ENCODE peak calls at places on chromosomes 2 and 18, in nine cellular contexts. T, W, B, L, Q, M, U, X and N are unnamed samples.

GRCh38 chr2:216315817-216316603 is 56.3 kb downstream of the MARCHF4 start:
- DNase-seq in W (no peak), U (no peak), M (no peak), L (peak), B (peak), T (peak), X (no peak), Q (no peak), N (no peak)

GRCh38 chr2:18118703-18119102 is 240.2 kb downstream of the KCNS3 start:
- DNase-seq in T (no peak), W (no peak), Q (no peak), U (no peak), L (no peak), M (no peak), X (no peak), B (peak), N (no peak)

GRCh38 chr2:197080611-197081010 is 154.1 kb upstream of the PGAP1 start:
- DNase-seq in M (no peak), W (no peak), Q (no peak), T (no peak), U (no peak), X (no peak), L (no peak), B (no peak), N (no peak)

GRCh38 chr2:214379227-214379626 is 31.6 kb upstream of the VWC2L start:
- DNase-seq in X (no peak), U (no peak), W (no peak), M (no peak), T (no peak), B (no peak), Q (no peak), L (no peak), N (no peak)

GRCh38 chr2:119659601-119660342 is 19.2 kb upstream of the TMEM177 start:
- DNase-seq in L (no peak), M (no peak), X (no peak), W (peak), Q (no peak), T (peak), U (no peak), B (peak), N (no peak)

GRCh38 chr2:7456762-7457161 is 539.5 kb downstream of the RNF144A start:
- DNase-seq in W (no peak), Q (no peak), B (no peak), M (no peak), U (no peak), T (peak), X (no peak), L (no peak), N (no peak)

GRCh38 chr2:173720310-173720709 is 244.9 kb downstream of the SP3 start:
- DNase-seq in M (peak), L (no peak), X (no peak), W (no peak), T (no peak), B (peak), U (no peak), Q (no peak), N (no peak)

GRCh38 chr2:29426354-29426753 is 311.1 kb downstream of the CLIP4 start:
- DNase-seq in Q (no peak), M (no peak), W (no peak), L (no peak), X (no peak), B (no peak), T (no peak), U (no peak), N (no peak)

GRCh38 chr2:225288986-225289385 is 110.5 kb upstream of the NYAP2 start:
- DNase-seq in M (no peak), T (no peak), Q (no peak), L (no peak), B (no peak), W (no peak), X (no peak), U (no peak), N (no peak)

GRCh38 chr18:11953113-11953512 is 28.2 kb upstream of the IMPA2 start:
- DNase-seq in B (peak), M (no peak), L (no peak), T (no peak), X (no peak), W (no peak), Q (no peak), U (no peak), N (no peak)

GRCh38 chr2:210756821-210757220 is 200.4 kb downstream of the CPS1 start:
- DNase-seq in B (no peak), L (no peak), T (no peak), Q (no peak), W (no peak), U (no peak), M (no peak), X (no peak), N (no peak)

GRCh38 chr2:26652361-26653041 is 11.3 kb upstream of the CIB4 start:
- DNase-seq in B (no peak), T (no peak), Q (no peak), W (no peak), U (peak), L (no peak), X (no peak), M (peak), N (no peak)

GRCh38 chr2:215553946-215554345 is 118.1 kb upstream of the FN1 start:
- DNase-seq in X (no peak), W (no peak), Q (no peak), L (no peak), B (no peak), U (no peak), M (no peak), T (no peak), N (no peak)

GRCh38 chr2:127104881-127105655 is 1.9 kb downstream of the BIN1 start:
- DNase-seq in W (no peak), X (no peak), L (no peak), M (no peak), T (no peak), B (no peak), Q (no peak), U (peak), N (no peak)

GRCh38 chr2:231411237-231411636 is 15.7 kb downstream of the B3GNT7 start:
- DNase-seq in Q (no peak), M (no peak), T (no peak), W (no peak), L (no peak), B (no peak), U (no peak), X (no peak), N (no peak)

GRCh38 chr2:70995227-70995729 is 605 bp upstream of the TEX261 start:
- DNase-seq in X (no peak), U (no peak), M (no peak), Q (peak), B (peak), T (peak), L (no peak), W (peak), N (peak)

GRCh38 chr2:121897335-121897970 is 142.0 kb downstream of the TSN start:
- DNase-seq in M (peak), L (no peak), U (no peak), X (no peak), B (no peak), T (peak), Q (no peak), W (no peak), N (no peak)
- TF ChIP-seq CTCF in M (peak), L (peak), U (no peak), X (peak), B (peak), T (peak), Q (no peak), W (no peak), N (peak)

DNA sequence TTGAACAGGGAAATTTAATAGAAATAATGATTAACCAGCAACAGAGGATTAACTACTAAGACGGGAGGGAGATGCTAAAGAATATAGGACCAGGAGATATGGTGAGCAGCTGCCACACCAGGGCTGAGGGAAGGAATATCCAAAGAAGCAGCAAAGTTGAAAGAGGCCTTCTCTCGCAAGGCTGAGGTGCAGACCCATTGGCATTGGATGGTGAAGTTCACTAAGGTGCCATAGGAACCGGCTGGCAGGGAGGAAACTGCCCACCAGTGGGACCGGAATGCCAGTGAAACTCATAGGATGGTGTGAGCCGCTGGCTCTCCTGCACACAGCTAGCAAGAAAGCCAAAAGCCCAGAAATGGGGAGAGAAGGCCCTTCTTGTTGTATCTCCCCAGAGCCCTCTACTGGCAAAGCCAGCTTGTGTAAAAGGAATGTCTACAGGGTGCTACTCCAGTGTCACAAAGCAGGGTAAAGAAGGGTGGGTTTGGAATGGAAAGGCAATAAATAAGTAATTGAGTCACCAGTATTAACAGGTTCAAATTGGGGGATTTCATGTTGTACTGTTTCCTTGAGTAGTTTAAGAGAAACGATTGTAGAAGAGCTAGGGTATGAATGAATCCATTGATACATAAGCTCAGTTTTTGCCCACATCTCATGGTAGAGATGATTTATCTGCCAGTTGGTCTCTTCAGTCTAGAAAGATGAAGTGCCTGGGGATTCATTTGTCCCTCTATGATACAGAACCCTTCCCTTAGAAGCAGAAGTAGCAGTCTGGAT is 36.0 kb downstream of the FARP2 start:
- DNase-seq in T (no peak), B (peak), U (no peak), Q (no peak), M (no peak), W (peak), X (no peak), L (no peak), N (no peak)
- TF ChIP-seq CTCF in T (no peak), B (peak), U (no peak), Q (no peak), M (peak), W (no peak), X (peak), L (peak), N (peak)

DNA sequence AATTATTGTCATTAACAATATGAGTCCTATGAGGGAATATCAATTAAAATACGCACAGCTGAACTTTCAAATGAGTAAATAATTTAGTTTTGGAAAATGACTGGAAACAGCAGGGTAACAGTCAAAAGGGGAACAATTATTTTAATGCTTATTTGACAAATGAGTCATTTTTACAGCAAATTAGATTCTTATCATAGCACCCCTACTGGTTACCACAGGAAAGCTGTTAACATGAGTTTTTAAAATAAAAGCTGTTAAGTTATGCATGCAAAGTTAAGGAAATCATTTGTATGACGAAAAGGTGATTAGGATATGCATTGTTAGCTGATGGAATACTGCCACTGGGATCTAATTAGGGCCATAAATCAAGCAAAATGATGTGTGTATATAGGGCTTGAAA is 435.1 kb upstream of the MEIS1 start:
- DNase-seq in W (no peak), B (no peak), L (no peak), T (no peak), U (no peak), Q (no peak), M (no peak), X (no peak), N (no peak)
- TF ChIP-seq CTCF in W (no peak), B (peak), L (no peak), T (no peak), U (no peak), Q (no peak), M (no peak), X (peak), N (peak)

DNA sequence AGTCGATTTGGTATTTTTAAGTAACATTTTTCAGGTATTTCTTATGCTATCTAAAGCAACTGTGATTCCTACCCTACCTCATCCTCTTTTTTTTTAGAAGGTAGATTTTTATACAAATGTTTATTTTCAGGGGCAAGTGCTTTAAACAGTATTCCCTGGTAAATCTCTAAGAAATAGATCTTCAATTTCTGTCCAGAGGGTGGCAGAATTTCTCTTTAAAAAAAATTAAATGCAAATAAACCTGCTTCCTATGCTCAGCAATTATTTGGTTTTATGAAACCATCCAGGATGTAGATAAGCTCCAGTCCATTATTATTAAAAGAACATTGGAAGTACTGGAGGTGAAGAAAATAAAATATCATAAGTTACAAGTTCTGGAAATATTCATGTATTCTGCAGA is 191.9 kb downstream of the MYO3B start:
- DNase-seq in X (no peak), B (peak), Q (no peak), M (no peak), U (no peak), T (no peak), L (no peak), W (no peak), N (no peak)
- TF ChIP-seq CTCF in X (peak), B (peak), Q (no peak), M (peak), U (no peak), T (peak), L (peak), W (no peak), N (peak)

DNA sequence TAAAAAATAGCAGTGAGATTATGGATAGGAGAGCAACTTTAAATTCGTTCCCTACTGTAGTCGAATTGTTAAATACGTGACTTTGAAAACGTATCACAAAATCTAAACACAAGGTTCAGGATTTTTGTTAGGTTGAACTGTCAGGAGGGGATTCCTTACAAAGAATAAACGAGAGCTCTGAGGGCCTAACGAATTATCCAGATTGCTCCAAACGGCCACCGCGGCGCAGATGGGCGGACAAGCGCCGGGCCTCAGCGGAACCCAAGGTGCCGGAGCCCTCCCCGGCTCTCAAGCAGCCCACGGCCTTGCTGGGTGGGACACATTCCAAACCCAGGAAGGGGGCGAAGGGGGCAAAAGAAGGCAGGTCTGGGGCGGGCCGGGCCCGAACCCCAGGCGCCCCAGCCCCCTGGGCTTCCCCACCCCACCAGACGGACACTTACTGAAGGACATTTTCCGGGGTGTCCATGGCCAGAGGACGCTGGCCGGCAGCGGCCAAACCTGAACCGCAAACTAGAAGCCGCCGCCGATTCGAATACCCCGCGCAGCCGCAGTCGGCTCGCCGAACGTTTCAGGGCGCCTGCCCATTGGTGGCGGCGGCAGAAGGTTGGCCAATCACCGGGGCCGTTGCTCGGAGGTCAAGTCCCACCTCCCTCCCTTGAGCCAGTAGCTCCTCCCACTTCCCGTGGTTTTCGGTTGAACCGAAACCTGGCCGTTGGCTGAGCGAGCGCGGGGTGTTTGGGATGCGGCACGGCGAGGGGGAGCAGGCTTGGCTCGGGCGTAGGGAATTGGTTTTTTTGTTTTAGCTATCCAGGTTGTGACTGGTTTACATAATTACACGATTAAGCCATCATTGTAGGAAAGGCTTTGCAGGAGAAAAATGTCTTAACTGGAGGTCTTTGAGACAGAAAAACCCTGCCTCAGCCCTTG is at the start of gene BUB1:
- DNase-seq in B (peak), U (peak), Q (peak), X (peak), L (peak), M (peak), T (peak), W (peak), N (peak)
- TF ChIP-seq CTCF in B (no peak), U (no peak), Q (no peak), X (no peak), L (no peak), M (no peak), T (no peak), W (no peak), N (no peak)